ENCODE peak calls at places on chromosomes 11 and 22, in ten cellular contexts. One of them, this sample, is unnamed.

GRCh38 chr22:32803020-32803758 is 1.7 kb downstream of the TIMP3 start:
- DNase-seq in transverse colon: no peak
- DNase-seq in HCT116: no peak
- DNase-seq in stomach: no peak
- DNase-seq in endothelial cell of umbilical vein: no peak
- DNase-seq in sigmoid colon: peak; percentile 72
- DNase-seq in HL-60: no peak
- DNase-seq in GM23338: no peak
- DNase-seq in K562: no peak
- DNase-seq in prostate gland: no peak
- DNase-seq in this sample: no peak

GRCh38 chr11:10990637-10991036 is 132.8 kb upstream of the ZBED5 start:
- DNase-seq in prostate gland: no peak
- DNase-seq in stomach: no peak
- DNase-seq in HL-60: no peak
- DNase-seq in K562: peak; percentile 5
- DNase-seq in HCT116: no peak
- DNase-seq in transverse colon: no peak
- DNase-seq in sigmoid colon: no peak
- DNase-seq in endothelial cell of umbilical vein: no peak
- DNase-seq in GM23338: no peak
- DNase-seq in this sample: no peak

GRCh38 chr11:35171226-35171625 is 32.3 kb downstream of the CD44 start:
- DNase-seq in K562: no peak
- DNase-seq in prostate gland: no peak
- DNase-seq in stomach: no peak
- DNase-seq in endothelial cell of umbilical vein: no peak
- DNase-seq in GM23338: no peak
- DNase-seq in HCT116: no peak
- DNase-seq in sigmoid colon: no peak
- DNase-seq in HL-60: no peak
- DNase-seq in transverse colon: no peak
- DNase-seq in this sample: no peak

GRCh38 chr22:38697055-38697980 is 3.4 kb downstream of the JOSD1 start:
- DNase-seq in sigmoid colon: peak; percentile 62
- DNase-seq in endothelial cell of umbilical vein: peak; percentile 52
- DNase-seq in transverse colon: no peak
- DNase-seq in GM23338: no peak
- DNase-seq in K562: peak; percentile 73
- DNase-seq in HL-60: no peak
- DNase-seq in stomach: peak; percentile 70
- DNase-seq in HCT116: no peak
- DNase-seq in prostate gland: peak; percentile 52
- DNase-seq in this sample: no peak

GRCh38 chr11:93054881-93055280 is 85.4 kb downstream of the MTNR1B start:
- DNase-seq in stomach: no peak
- DNase-seq in transverse colon: no peak
- DNase-seq in prostate gland: no peak
- DNase-seq in endothelial cell of umbilical vein: peak; percentile 59
- DNase-seq in HCT116: peak; percentile 97
- DNase-seq in HL-60: no peak
- DNase-seq in K562: peak; percentile 30
- DNase-seq in GM23338: no peak
- DNase-seq in sigmoid colon: no peak
- DNase-seq in this sample: no peak

GRCh38 chr11:69348414-69349235 is 54.7 kb downstream of the MYEOV start:
- DNase-seq in transverse colon: no peak
- DNase-seq in HL-60: no peak
- DNase-seq in stomach: no peak
- DNase-seq in HCT116: no peak
- DNase-seq in endothelial cell of umbilical vein: no peak
- DNase-seq in prostate gland: no peak
- DNase-seq in K562: no peak
- DNase-seq in GM23338: no peak
- DNase-seq in sigmoid colon: no peak
- DNase-seq in this sample: peak; percentile 33

GRCh38 chr11:1297011-1297575 is 12.3 kb downstream of the TOLLIP start:
- DNase-seq in stomach: peak; percentile 69
- DNase-seq in GM23338: no peak
- DNase-seq in sigmoid colon: no peak
- DNase-seq in HCT116: no peak
- DNase-seq in transverse colon: no peak
- DNase-seq in endothelial cell of umbilical vein: no peak
- DNase-seq in prostate gland: no peak
- DNase-seq in K562: no peak
- DNase-seq in HL-60: no peak
- DNase-seq in this sample: peak; percentile 38

GRCh38 chr11:34154059-34154875 is 48.8 kb downstream of the NAT10 start:
- DNase-seq in transverse colon: no peak
- DNase-seq in HL-60: peak; percentile 81
- DNase-seq in HCT116: no peak
- DNase-seq in K562: no peak
- DNase-seq in stomach: no peak
- DNase-seq in prostate gland: no peak
- DNase-seq in sigmoid colon: no peak
- DNase-seq in endothelial cell of umbilical vein: no peak
- DNase-seq in GM23338: no peak
- DNase-seq in this sample: no peak

DNA sequence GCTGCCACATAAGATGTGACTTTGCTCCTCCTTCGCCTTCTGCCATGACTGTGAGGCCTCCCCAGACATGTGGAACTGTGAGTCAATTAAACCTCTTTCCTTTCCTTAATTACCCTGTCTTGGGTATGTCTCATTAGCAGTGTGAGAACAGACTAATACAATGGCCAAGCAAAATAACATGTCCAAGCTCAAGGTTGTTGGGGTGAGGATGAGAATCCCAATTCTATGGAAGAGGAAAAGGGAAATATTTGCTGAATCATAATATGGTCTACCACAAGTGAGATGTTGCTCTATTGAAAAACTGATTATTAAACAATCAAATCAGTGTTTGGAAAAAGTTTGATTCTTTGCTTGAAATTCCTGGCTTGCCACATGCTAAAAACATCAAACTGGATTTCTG is 48.7 kb upstream of the LRRC4C start:
- DNase-seq in transverse colon: no peak
- DNase-seq in HL-60: no peak
- DNase-seq in sigmoid colon: no peak
- DNase-seq in endothelial cell of umbilical vein: no peak
- DNase-seq in GM23338: no peak
- DNase-seq in K562: no peak
- DNase-seq in HCT116: no peak
- DNase-seq in stomach: no peak
- DNase-seq in prostate gland: no peak
- DNase-seq in this sample: no peak
- TF ChIP-seq POLR2AphosphoS5 in transverse colon: no peak
- TF ChIP-seq POLR2AphosphoS5 in HL-60: no peak
- TF ChIP-seq POLR2AphosphoS5 in sigmoid colon: no peak
- TF ChIP-seq POLR2AphosphoS5 in endothelial cell of umbilical vein: no peak
- TF ChIP-seq POLR2AphosphoS5 in GM23338: no peak
- TF ChIP-seq POLR2AphosphoS5 in K562: no peak
- TF ChIP-seq POLR2AphosphoS5 in HCT116: no peak
- TF ChIP-seq POLR2AphosphoS5 in stomach: no peak
- TF ChIP-seq POLR2AphosphoS5 in prostate gland: no peak
- TF ChIP-seq POLR2AphosphoS5 in this sample: no peak

GRCh38 chr22:35685731-35686130 is 31.9 kb upstream of the APOL5 start:
- DNase-seq in HCT116: no peak
- DNase-seq in GM23338: no peak
- DNase-seq in K562: no peak
- DNase-seq in sigmoid colon: no peak
- DNase-seq in endothelial cell of umbilical vein: no peak
- DNase-seq in transverse colon: no peak
- DNase-seq in prostate gland: no peak
- DNase-seq in HL-60: no peak
- DNase-seq in stomach: no peak
- DNase-seq in this sample: no peak

GRCh38 chr22:35686298-35686697 is 31.4 kb upstream of the APOL5 start:
- DNase-seq in HL-60: no peak
- DNase-seq in GM23338: no peak
- DNase-seq in prostate gland: no peak
- DNase-seq in HCT116: no peak
- DNase-seq in endothelial cell of umbilical vein: no peak
- DNase-seq in sigmoid colon: no peak
- DNase-seq in stomach: no peak
- DNase-seq in transverse colon: peak; percentile 24
- DNase-seq in K562: no peak
- DNase-seq in this sample: no peak

GRCh38 chr22:35683560-35683959 is 34.1 kb upstream of the APOL5 start:
- DNase-seq in HL-60: no peak
- DNase-seq in transverse colon: no peak
- DNase-seq in GM23338: no peak
- DNase-seq in sigmoid colon: no peak
- DNase-seq in prostate gland: no peak
- DNase-seq in endothelial cell of umbilical vein: no peak
- DNase-seq in stomach: no peak
- DNase-seq in K562: no peak
- DNase-seq in HCT116: no peak
- DNase-seq in this sample: no peak

GRCh38 chr22:35684732-35685131 is 32.9 kb upstream of the APOL5 start:
- DNase-seq in HCT116: no peak
- DNase-seq in HL-60: no peak
- DNase-seq in prostate gland: no peak
- DNase-seq in K562: no peak
- DNase-seq in sigmoid colon: no peak
- DNase-seq in stomach: no peak
- DNase-seq in endothelial cell of umbilical vein: no peak
- DNase-seq in GM23338: no peak
- DNase-seq in transverse colon: no peak
- DNase-seq in this sample: no peak

DNA sequence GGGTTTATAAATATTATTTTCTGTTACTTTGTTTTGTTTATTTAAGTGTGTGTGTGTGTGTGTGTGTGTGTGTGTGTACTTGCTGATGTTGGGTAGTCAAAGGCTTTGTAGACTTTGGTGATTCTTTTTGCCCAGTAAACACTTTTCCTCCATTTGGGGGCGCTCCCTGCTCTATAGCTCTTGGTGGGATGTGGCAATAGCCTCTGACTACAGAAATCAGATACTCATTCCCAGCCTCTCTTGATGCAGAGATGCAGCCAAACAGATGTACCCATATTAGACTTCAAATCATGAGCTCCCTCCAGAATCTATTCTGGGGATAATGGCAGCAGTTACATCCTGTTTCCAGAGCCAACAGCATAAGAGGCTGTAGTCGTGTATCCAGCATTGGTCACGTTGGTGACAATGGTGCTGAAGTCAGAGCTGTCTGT is 33.4 kb upstream of the APOL5 start:
- DNase-seq in transverse colon: no peak
- DNase-seq in prostate gland: no peak
- DNase-seq in K562: peak; percentile 25
- DNase-seq in endothelial cell of umbilical vein: peak; percentile 34
- DNase-seq in GM23338: peak; percentile 67
- DNase-seq in HL-60: no peak
- DNase-seq in HCT116: no peak
- DNase-seq in stomach: no peak
- DNase-seq in sigmoid colon: no peak
- DNase-seq in this sample: no peak
- TF ChIP-seq CTCF in transverse colon: no peak
- TF ChIP-seq CTCF in prostate gland: no peak
- TF ChIP-seq CTCF in K562: peak; percentile 53
- TF ChIP-seq CTCF in endothelial cell of umbilical vein: peak; percentile 32
- TF ChIP-seq CTCF in GM23338: peak; percentile 58
- TF ChIP-seq CTCF in HL-60: no peak
- TF ChIP-seq CTCF in HCT116: peak; percentile 25
- TF ChIP-seq CTCF in stomach: no peak
- TF ChIP-seq CTCF in sigmoid colon: no peak
- TF ChIP-seq CTCF in this sample: no peak

GRCh38 chr11:94802501-94802900 is 34.3 kb downstream of the AMOTL1 start:
- DNase-seq in endothelial cell of umbilical vein: no peak
- DNase-seq in sigmoid colon: no peak
- DNase-seq in HCT116: no peak
- DNase-seq in transverse colon: no peak
- DNase-seq in K562: no peak
- DNase-seq in prostate gland: no peak
- DNase-seq in stomach: no peak
- DNase-seq in HL-60: no peak
- DNase-seq in GM23338: no peak
- DNase-seq in this sample: no peak

GRCh38 chr11:94805994-94806393 is 37.8 kb downstream of the AMOTL1 start:
- DNase-seq in endothelial cell of umbilical vein: no peak
- DNase-seq in prostate gland: no peak
- DNase-seq in HL-60: no peak
- DNase-seq in HCT116: no peak
- DNase-seq in K562: no peak
- DNase-seq in transverse colon: no peak
- DNase-seq in sigmoid colon: no peak
- DNase-seq in stomach: no peak
- DNase-seq in GM23338: no peak
- DNase-seq in this sample: no peak

GRCh38 chr11:94803491-94803890 is 35.3 kb downstream of the AMOTL1 start:
- DNase-seq in prostate gland: no peak
- DNase-seq in GM23338: no peak
- DNase-seq in K562: no peak
- DNase-seq in HCT116: no peak
- DNase-seq in endothelial cell of umbilical vein: no peak
- DNase-seq in transverse colon: no peak
- DNase-seq in sigmoid colon: no peak
- DNase-seq in stomach: no peak
- DNase-seq in HL-60: no peak
- DNase-seq in this sample: no peak

GRCh38 chr11:94806436-94806835 is 38.3 kb downstream of the AMOTL1 start:
- DNase-seq in GM23338: no peak
- DNase-seq in sigmoid colon: no peak
- DNase-seq in prostate gland: no peak
- DNase-seq in HL-60: no peak
- DNase-seq in HCT116: no peak
- DNase-seq in transverse colon: no peak
- DNase-seq in stomach: no peak
- DNase-seq in endothelial cell of umbilical vein: no peak
- DNase-seq in K562: no peak
- DNase-seq in this sample: no peak

DNA sequence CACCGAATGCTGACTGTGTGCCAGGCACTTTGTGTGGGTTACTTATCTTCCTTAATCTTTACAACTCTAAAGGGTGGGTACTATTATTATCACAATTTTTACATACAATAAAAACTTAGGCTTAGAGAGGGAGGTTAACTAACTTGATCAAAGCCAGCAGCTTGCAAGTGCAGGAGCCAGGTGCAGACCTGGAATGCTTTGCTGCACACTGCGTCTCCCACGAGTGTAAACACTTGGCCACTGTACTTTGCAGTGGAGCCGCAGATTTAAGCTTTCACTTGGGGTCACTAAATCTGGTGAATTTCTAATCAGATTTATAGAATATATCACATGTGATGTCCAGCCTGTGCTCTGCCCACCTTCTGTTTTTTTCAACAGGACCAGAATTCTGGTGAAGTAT is 36.7 kb downstream of the AMOTL1 start:
- DNase-seq in endothelial cell of umbilical vein: no peak
- DNase-seq in transverse colon: no peak
- DNase-seq in sigmoid colon: no peak
- DNase-seq in HL-60: no peak
- DNase-seq in prostate gland: no peak
- DNase-seq in HCT116: no peak
- DNase-seq in stomach: no peak
- DNase-seq in GM23338: no peak
- DNase-seq in K562: no peak
- DNase-seq in this sample: no peak
- TF ChIP-seq POLR2AphosphoS5 in endothelial cell of umbilical vein: no peak
- TF ChIP-seq POLR2AphosphoS5 in transverse colon: no peak
- TF ChIP-seq POLR2AphosphoS5 in sigmoid colon: no peak
- TF ChIP-seq POLR2AphosphoS5 in HL-60: no peak
- TF ChIP-seq POLR2AphosphoS5 in prostate gland: no peak
- TF ChIP-seq POLR2AphosphoS5 in HCT116: no peak
- TF ChIP-seq POLR2AphosphoS5 in stomach: no peak
- TF ChIP-seq POLR2AphosphoS5 in GM23338: no peak
- TF ChIP-seq POLR2AphosphoS5 in K562: no peak
- TF ChIP-seq POLR2AphosphoS5 in this sample: no peak

DNA sequence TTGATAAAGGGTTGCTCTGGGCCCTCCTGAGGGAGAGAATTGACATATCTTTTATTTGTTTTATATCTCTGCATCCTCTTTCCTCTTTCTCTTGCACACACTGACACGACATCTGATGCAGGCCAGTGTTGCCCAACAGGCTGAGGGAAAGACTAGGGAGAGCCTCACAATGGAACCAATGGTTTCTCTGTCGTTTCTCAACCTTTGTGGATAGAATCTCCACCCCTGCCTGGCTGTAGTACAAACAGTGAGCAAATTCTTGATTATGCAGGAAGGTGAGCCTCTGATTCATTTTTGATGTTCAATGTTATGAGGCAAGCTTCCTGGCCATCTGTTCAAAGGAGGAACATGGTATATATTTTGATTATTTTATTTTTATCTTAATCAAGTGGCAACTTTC is 49.8 kb upstream of the PLET1 start:
- DNase-seq in stomach: no peak
- DNase-seq in GM23338: no peak
- DNase-seq in prostate gland: no peak
- DNase-seq in HL-60: peak; percentile 88
- DNase-seq in HCT116: no peak
- DNase-seq in endothelial cell of umbilical vein: no peak
- DNase-seq in K562: no peak
- DNase-seq in sigmoid colon: no peak
- DNase-seq in transverse colon: no peak
- DNase-seq in this sample: no peak
- TF ChIP-seq CTCF in stomach: no peak
- TF ChIP-seq CTCF in GM23338: no peak
- TF ChIP-seq CTCF in prostate gland: no peak
- TF ChIP-seq CTCF in HL-60: no peak
- TF ChIP-seq CTCF in HCT116: no peak
- TF ChIP-seq CTCF in endothelial cell of umbilical vein: no peak
- TF ChIP-seq CTCF in K562: no peak
- TF ChIP-seq CTCF in sigmoid colon: no peak
- TF ChIP-seq CTCF in transverse colon: no peak
- TF ChIP-seq CTCF in this sample: no peak

This sample was measured in breast epithelium.